ENCODE peak calls at places on chromosome 17, in four cellular contexts. N is H1, U is mesendoderm, I is neuronal stem cell. S is an unnamed sample.

GRCh38 chr17:59814685-59815084 is 78.1 kb downstream of the TUBD1 start:
- DNase-seq in N (no peak), U (no peak), I (no peak), S (no peak)

GRCh38 chr17:4795168-4795567 is 796 bp upstream of the PSMB6 start:
- DNase-seq in N (no peak), U (no peak), I (no peak), S (no peak)

GRCh38 chr17:48259710-48260291 is 152.2 kb downstream of the SNX11 start:
- DNase-seq in N (no peak), U (peak; percentile 87), I (no peak), S (no peak)

GRCh38 chr17:40563371-40564052 is 1.8 kb downstream of the CCR7 start:
- DNase-seq in N (no peak), U (no peak), I (no peak), S (no peak)

GRCh38 chr17:79843475-79843916 is 4.3 kb upstream of the CBX4 start:
- DNase-seq in N (no peak), U (no peak), I (no peak), S (no peak)

GRCh38 chr17:46984892-46985291 is 5.8 kb upstream of the RPRML start:
- DNase-seq in N (no peak), U (no peak), I (no peak), S (no peak)

GRCh38 chr17:4777969-4778760 is 6.5 kb downstream of the TM4SF5 start:
- DNase-seq in N (no peak), U (peak; percentile 32), I (no peak), S (peak; percentile 78)

GRCh38 chr17:77723071-77723908 is 235.2 kb upstream of the TNRC6C start:
- DNase-seq in N (no peak), U (no peak), I (no peak), S (no peak)

DNA sequence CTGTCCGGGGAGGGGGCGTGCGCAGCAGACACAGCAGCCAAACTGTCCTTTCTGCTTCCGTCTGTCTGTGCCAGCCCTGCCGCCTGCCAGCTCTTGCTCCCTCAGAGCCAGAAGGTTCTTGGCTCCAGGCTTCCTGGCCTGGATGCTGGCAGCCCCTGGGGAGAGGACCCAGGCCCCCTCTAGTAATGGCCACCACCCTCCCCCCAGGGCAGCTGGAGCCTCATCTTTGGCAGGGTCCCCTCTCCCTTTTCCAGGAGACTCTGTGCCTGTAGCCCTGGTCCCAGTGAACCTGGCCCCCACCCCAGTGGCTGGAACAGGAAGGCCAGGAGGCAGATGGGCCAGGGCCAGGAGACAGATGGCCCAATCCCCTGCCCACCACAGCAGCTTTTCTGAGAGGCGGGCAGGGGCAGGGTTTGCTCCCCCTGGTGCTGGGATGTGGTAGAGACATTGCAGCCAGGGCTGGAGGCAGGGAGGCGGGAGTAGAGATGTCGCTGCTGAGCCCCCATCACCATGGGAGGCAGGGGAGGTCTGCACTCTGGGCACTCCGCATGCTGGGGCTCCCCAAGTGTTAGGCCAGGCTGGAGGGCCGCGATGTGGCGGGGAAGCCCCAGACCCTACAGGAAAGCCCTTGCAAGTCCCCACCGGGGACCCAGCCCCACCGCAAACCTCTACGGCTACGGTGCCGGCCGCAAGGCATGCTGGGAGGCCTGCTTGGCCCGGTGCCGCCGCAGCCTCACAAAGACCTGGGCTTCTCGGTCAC is 16.7 kb downstream of the UNC13D start:
- DNase-seq in N (peak; percentile 44), U (peak; percentile 92), I (peak; percentile 69), S (peak; percentile 63)
- H3K4me2 ChIP-seq in N (peak overlapping the region; percentile 19), U (peak overlapping the region; percentile 76), I (peak overlapping the region; percentile 57), S (peak overlapping the region; percentile 55)

GRCh38 chr17:27511921-27512320 is 55.7 kb downstream of the KSR1 start:
- DNase-seq in N (no peak), U (no peak), I (no peak), S (no peak)
- H3K27ac ChIP-seq in N (no peak overlapping the region), U (no peak overlapping the region), I (no peak overlapping the region), S (no peak overlapping the region)

DNA sequence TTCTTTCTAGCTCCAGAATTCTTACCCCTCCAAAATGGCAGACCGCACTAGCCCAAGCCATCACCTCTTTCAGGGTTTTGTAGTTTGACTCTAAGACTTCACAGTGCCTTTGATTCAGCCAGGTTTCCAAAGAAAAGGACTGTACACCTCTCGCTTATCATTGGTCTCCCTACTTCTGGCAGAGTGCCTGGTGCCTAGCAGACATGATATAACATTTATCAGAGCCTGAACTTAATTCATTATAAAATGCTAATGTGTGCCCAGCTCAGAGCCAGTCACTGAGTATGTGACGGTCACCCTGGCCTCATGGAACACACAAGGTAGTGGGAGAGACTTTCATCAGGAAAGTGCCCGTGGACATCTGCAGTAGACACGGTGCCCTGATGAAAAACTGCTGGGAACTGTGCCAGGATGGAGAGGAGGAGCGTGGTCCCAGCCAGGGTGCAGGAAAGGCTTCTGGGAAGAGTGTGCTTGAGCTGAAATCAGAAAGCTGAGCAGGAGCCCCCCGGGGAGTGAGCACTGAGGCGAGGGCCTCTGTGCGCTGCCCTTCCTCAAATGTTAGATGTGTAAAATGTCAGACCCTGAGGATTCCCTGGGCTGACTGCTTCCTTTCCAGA is 34.3 kb upstream of the LGALS9 start:
- DNase-seq in N (no peak), U (no peak), I (no peak), S (no peak)
- H3K23ac ChIP-seq in N (no peak overlapping the region), U (no peak overlapping the region), I (no peak overlapping the region), S (no peak overlapping the region)

GRCh38 chr17:31459716-31460115 is 68.2 kb downstream of the RAB11FIP4 start:
- DNase-seq in N (no peak), U (no peak), I (no peak), S (no peak)
- H3K4me2 ChIP-seq in N (no peak overlapping the region), U (no peak overlapping the region), I (no peak overlapping the region), S (no peak overlapping the region)

GRCh38 chr17:3641014-3641413 is 4.5 kb downstream of the CTNS start:
- DNase-seq in N (no peak), U (peak; percentile 26), I (no peak), S (no peak)

GRCh38 chr17:3639981-3640596 is 3.5 kb downstream of the CTNS start:
- DNase-seq in N (no peak), U (peak; percentile 56), I (no peak), S (no peak)

GRCh38 chr17:3636154-3636907 is at the start of the genes CTNS and SHPK:
- DNase-seq in N (peak; percentile 82), U (peak; percentile 99), I (peak; percentile 94), S (peak; percentile 98)

GRCh38 chr17:3636908-3637373 is 381 bp downstream of the CTNS start:
- DNase-seq in N (no peak), U (peak; percentile 29), I (no peak), S (no peak)

DNA sequence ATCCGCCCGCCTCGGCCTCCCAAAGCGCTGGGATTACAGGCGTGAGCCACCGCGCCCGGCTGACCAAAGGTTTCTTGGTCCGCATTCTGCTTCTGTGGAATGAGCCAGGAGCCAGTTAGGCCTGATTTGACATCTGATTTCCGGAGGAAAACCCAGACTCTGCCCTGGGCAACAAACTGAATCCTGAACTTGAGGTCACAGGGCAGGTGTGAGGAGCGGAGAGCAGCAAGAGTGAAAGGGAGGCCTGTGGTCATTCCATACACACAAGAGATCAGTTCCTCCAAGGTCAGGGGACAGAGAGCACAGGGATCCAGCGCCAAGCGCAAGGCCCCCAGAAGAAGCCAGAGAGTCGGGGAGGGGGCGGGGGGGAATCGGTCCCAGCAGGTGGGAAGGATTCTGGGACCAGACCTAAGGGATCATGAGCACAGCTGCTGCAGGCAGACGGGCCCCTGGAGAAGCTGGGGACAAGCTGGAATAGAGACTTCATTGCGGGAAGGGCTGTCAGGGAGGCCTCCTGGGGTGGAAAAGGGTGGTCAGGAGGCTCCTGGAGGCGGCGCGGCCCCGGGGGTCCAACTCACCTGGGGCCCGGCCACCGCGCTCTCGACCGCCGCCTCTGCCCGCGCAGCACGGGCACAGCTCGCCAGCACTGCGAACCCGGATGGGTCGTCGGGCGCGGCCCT is 436 bp downstream of the SHPK start:
- DNase-seq in N (no peak), U (peak; percentile 53), I (peak; percentile 6), S (peak; percentile 96)
- H3K27ac ChIP-seq in N (peak overlapping the region; percentile 63), U (peak overlapping the region; percentile 36), I (peak overlapping the region; percentile 26), S (peak overlapping the region; percentile 47)

GRCh38 chr17:15121426-15121825 is 143.7 kb downstream of the PMP22 start:
- DNase-seq in N (no peak), U (no peak), I (no peak), S (no peak)
- H3K23ac ChIP-seq in N (no peak overlapping the region), U (no peak overlapping the region), I (no peak overlapping the region), S (no peak overlapping the region)

DNA sequence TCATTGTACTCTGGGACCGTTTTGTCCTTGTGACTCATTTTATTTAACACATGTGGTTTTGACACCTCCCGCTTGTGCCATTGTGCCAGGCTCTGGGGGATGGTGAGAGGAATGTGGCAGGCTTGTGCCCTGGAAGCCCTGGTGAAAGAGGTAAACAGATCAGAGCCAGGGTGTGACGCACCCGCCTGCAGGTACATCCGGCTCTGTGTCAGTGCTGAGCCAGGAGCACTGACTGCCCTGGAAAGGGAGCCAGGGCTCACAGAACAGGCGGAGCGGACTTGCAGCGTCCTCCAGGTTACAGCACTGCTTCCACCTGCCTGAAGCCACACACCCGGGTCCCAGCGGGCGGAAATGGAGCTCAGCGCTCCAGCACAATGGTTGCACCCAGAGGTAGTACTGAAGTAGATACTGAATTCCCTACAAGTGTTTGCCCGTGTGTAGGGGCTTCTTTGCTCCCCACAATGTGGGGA is 30.6 kb downstream of the CDRT15 start:
- DNase-seq in N (no peak), U (no peak), I (no peak), S (no peak)
- H3K4me2 ChIP-seq in N (no peak overlapping the region), U (no peak overlapping the region), I (no peak overlapping the region), S (no peak overlapping the region)

DNA sequence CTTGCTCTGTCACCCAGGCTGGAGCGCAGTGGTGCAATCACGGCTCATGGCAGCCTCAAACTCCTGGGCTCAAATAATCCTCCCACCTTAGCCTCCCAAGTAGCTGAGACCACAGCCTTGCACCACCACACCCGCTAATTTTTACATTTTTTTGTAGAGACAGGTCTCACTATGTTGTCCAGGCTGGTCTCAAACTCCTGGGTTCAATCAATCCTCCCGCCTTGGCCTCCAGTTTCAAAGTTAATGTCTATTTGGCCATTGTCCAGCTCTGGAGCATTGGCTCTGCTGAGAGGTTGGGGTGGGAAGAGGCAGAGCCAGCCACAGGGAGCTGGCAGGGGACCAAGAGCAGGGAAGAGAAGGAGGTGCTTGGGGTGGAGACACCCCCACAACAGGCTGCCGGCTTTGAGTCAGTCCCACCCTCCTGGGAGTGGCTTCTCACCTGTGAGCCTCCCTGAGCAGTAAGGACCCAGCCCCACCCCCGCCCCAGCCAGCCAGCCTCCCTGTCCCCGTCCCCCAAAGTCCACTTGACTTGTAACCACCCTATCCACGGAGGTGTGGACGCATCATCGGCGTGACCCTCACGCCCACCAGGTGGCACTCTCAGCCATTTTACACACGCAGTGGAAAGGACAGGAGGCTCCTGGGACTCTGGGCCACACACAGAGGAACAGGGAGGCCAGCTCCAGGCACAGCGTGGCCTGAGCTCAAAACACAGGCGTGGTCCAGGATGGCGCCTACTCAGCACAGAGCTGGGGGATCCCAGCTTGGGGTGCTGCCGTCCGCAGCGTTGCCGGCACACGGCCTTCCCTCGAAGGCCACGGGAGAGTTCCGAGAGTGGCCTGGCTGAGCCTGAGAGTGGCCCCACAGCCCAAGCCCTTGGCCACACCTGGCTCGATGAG is 22.8 kb upstream of the PVALEF start:
- DNase-seq in N (peak; percentile 47), U (peak; percentile 76), I (peak; percentile 61), S (peak; percentile 90)
- H3K27ac ChIP-seq in N (no peak overlapping the region), U (no peak overlapping the region), I (no peak overlapping the region), S (no peak overlapping the region)

S was measured in trophoblast cell.